ENCODE peak calls at places on chromosomes 2 and 18, in six cellular contexts. One of them, this sample, is unnamed. For H3K36me3, the result is how much of the 10 kb centered on the place peaks cover.

GRCh38 chr2:184938221-184938985 is 340.1 kb downstream of the ZNF804A start:
- DNase-seq in fibroblast of lung: no peak
- DNase-seq in prostate gland: no peak
- DNase-seq in bronchial epithelial cell: no peak
- DNase-seq in HCT116: no peak
- DNase-seq in esophagus squamous epithelium: no peak
- DNase-seq in this sample: no peak

GRCh38 chr2:221372156-221372870 is 199.8 kb downstream of the EPHA4 start:
- DNase-seq in fibroblast of lung: peak
- DNase-seq in prostate gland: no peak
- DNase-seq in bronchial epithelial cell: no peak
- DNase-seq in HCT116: peak
- DNase-seq in esophagus squamous epithelium: no peak
- DNase-seq in this sample: no peak

GRCh38 chr2:159468257-159468656 is 148.1 kb downstream of the BAZ2B start:
- DNase-seq in fibroblast of lung: no peak
- DNase-seq in prostate gland: no peak
- DNase-seq in bronchial epithelial cell: no peak
- DNase-seq in HCT116: no peak
- DNase-seq in esophagus squamous epithelium: no peak
- DNase-seq in this sample: no peak

GRCh38 chr2:104977958-104978357 is 59.9 kb upstream of the MRPS9 start:
- DNase-seq in fibroblast of lung: no peak
- DNase-seq in prostate gland: no peak
- DNase-seq in bronchial epithelial cell: peak
- DNase-seq in HCT116: no peak
- DNase-seq in esophagus squamous epithelium: no peak
- DNase-seq in this sample: no peak

GRCh38 chr2:147663153-147663961 is 181.5 kb upstream of the ACVR2A start:
- DNase-seq in fibroblast of lung: no peak
- DNase-seq in prostate gland: no peak
- DNase-seq in bronchial epithelial cell: no peak
- DNase-seq in HCT116: no peak
- DNase-seq in esophagus squamous epithelium: no peak
- DNase-seq in this sample: no peak

GRCh38 chr2:46978696-46979095 is 63.1 kb upstream of the MCFD2 start:
- DNase-seq in fibroblast of lung: no peak
- DNase-seq in prostate gland: no peak
- DNase-seq in bronchial epithelial cell: no peak
- DNase-seq in HCT116: no peak
- DNase-seq in esophagus squamous epithelium: no peak
- DNase-seq in this sample: no peak

GRCh38 chr18:55779461-55779710 is 191.4 kb upstream of the TCF4 start:
- DNase-seq in fibroblast of lung: no peak
- DNase-seq in prostate gland: peak
- DNase-seq in bronchial epithelial cell: no peak
- DNase-seq in HCT116: no peak
- DNase-seq in esophagus squamous epithelium: no peak
- DNase-seq in this sample: peak

GRCh38 chr2:141957321-141957720 is 173.5 kb downstream of the LRP1B start:
- DNase-seq in fibroblast of lung: no peak
- DNase-seq in prostate gland: no peak
- DNase-seq in bronchial epithelial cell: no peak
- DNase-seq in HCT116: no peak
- DNase-seq in esophagus squamous epithelium: no peak
- DNase-seq in this sample: no peak

GRCh38 chr2:191933307-191934105 is 86.6 kb upstream of the CAVIN2 start:
- DNase-seq in fibroblast of lung: peak
- DNase-seq in prostate gland: no peak
- DNase-seq in bronchial epithelial cell: peak
- DNase-seq in HCT116: no peak
- DNase-seq in esophagus squamous epithelium: no peak
- DNase-seq in this sample: no peak

GRCh38 chr18:24613887-24614286 is 153.4 kb downstream of the HRH4 start:
- DNase-seq in fibroblast of lung: no peak
- DNase-seq in prostate gland: no peak
- DNase-seq in bronchial epithelial cell: no peak
- DNase-seq in HCT116: no peak
- DNase-seq in esophagus squamous epithelium: no peak
- DNase-seq in this sample: no peak

GRCh38 chr18:3340682-3341097 is 78.8 kb downstream of the MYL12B start:
- DNase-seq in fibroblast of lung: no peak
- DNase-seq in prostate gland: no peak
- DNase-seq in bronchial epithelial cell: peak
- DNase-seq in HCT116: no peak
- DNase-seq in esophagus squamous epithelium: no peak
- DNase-seq in this sample: no peak

GRCh38 chr18:36786686-36787085 is 42.1 kb downstream of the TPGS2 start:
- DNase-seq in fibroblast of lung: peak
- DNase-seq in prostate gland: peak
- DNase-seq in bronchial epithelial cell: peak
- DNase-seq in HCT116: no peak
- DNase-seq in esophagus squamous epithelium: no peak
- DNase-seq in this sample: peak

GRCh38 chr2:150261691-150262090 is 225.8 kb downstream of the RND3 start:
- DNase-seq in fibroblast of lung: no peak
- DNase-seq in prostate gland: no peak
- DNase-seq in bronchial epithelial cell: no peak
- DNase-seq in HCT116: no peak
- DNase-seq in esophagus squamous epithelium: no peak
- DNase-seq in this sample: no peak

GRCh38 chr2:42492691-42493467 is 903 bp downstream of the KCNG3 start:
- DNase-seq in fibroblast of lung: peak
- DNase-seq in prostate gland: no peak
- DNase-seq in bronchial epithelial cell: no peak
- DNase-seq in HCT116: no peak
- DNase-seq in esophagus squamous epithelium: no peak
- DNase-seq in this sample: no peak

GRCh38 chr2:115596659-115597375 is 1154.4 kb downstream of the DPP10 start:
- DNase-seq in fibroblast of lung: no peak
- DNase-seq in prostate gland: no peak
- DNase-seq in bronchial epithelial cell: no peak
- DNase-seq in HCT116: no peak
- DNase-seq in esophagus squamous epithelium: no peak
- DNase-seq in this sample: no peak

GRCh38 chr2:60735496-60736250 is 20.4 kb upstream of the PAPOLG start:
- DNase-seq in fibroblast of lung: no peak
- DNase-seq in prostate gland: no peak
- DNase-seq in bronchial epithelial cell: peak
- DNase-seq in HCT116: no peak
- DNase-seq in esophagus squamous epithelium: no peak
- DNase-seq in this sample: peak

GRCh38 chr2:113105047-113105446 is 22.4 kb upstream of the IL1RN start:
- DNase-seq in fibroblast of lung: peak
- DNase-seq in prostate gland: no peak
- DNase-seq in bronchial epithelial cell: peak
- DNase-seq in HCT116: no peak
- DNase-seq in esophagus squamous epithelium: no peak
- DNase-seq in this sample: peak

GRCh38 chr2:180910831-180911665 is 69.4 kb upstream of the UBE2E3 start:
- DNase-seq in fibroblast of lung: peak
- DNase-seq in prostate gland: no peak
- DNase-seq in bronchial epithelial cell: peak
- DNase-seq in HCT116: no peak
- DNase-seq in esophagus squamous epithelium: no peak
- DNase-seq in this sample: peak

GRCh38 chr18:24601624-24602023 is 141.2 kb downstream of the HRH4 start:
- DNase-seq in fibroblast of lung: no peak
- DNase-seq in prostate gland: no peak
- DNase-seq in bronchial epithelial cell: peak
- DNase-seq in HCT116: no peak
- DNase-seq in esophagus squamous epithelium: no peak
- DNase-seq in this sample: no peak

GRCh38 chr2:96636772-96637171 is 1.3 kb downstream of the KANSL3 start:
- DNase-seq in fibroblast of lung: no peak
- DNase-seq in prostate gland: no peak
- DNase-seq in bronchial epithelial cell: no peak
- DNase-seq in HCT116: no peak
- DNase-seq in esophagus squamous epithelium: no peak
- DNase-seq in this sample: peak

GRCh38 chr2:217785544-217786045 is 217.2 kb downstream of the TNS1 start:
- DNase-seq in fibroblast of lung: peak
- DNase-seq in prostate gland: peak
- DNase-seq in bronchial epithelial cell: peak
- DNase-seq in HCT116: peak
- DNase-seq in esophagus squamous epithelium: no peak
- DNase-seq in this sample: peak

GRCh38 chr2:128578406-128579385 is 260.0 kb upstream of the HS6ST1 start:
- DNase-seq in fibroblast of lung: peak
- DNase-seq in prostate gland: peak
- DNase-seq in bronchial epithelial cell: no peak
- DNase-seq in HCT116: no peak
- DNase-seq in esophagus squamous epithelium: no peak
- DNase-seq in this sample: peak

GRCh38 chr2:238423561-238424312 is 3.0 kb upstream of the ASB1 start:
- DNase-seq in fibroblast of lung: peak
- DNase-seq in prostate gland: no peak
- DNase-seq in bronchial epithelial cell: no peak
- DNase-seq in HCT116: no peak
- DNase-seq in esophagus squamous epithelium: no peak
- DNase-seq in this sample: peak

GRCh38 chr18:50338122-50338521 is 36.7 kb upstream of the SKA1 start:
- DNase-seq in fibroblast of lung: no peak
- DNase-seq in prostate gland: no peak
- DNase-seq in bronchial epithelial cell: no peak
- DNase-seq in HCT116: no peak
- DNase-seq in esophagus squamous epithelium: no peak
- DNase-seq in this sample: no peak

GRCh38 chr2:173002751-173003541 is 72.7 kb upstream of the MAP3K20 start:
- DNase-seq in fibroblast of lung: no peak
- DNase-seq in prostate gland: no peak
- DNase-seq in bronchial epithelial cell: peak
- DNase-seq in HCT116: no peak
- DNase-seq in esophagus squamous epithelium: no peak
- DNase-seq in this sample: peak

GRCh38 chr2:240595381-240596079 is 9.0 kb downstream of the CAPN10 start:
- DNase-seq in fibroblast of lung: no peak
- DNase-seq in prostate gland: no peak
- DNase-seq in bronchial epithelial cell: no peak
- DNase-seq in HCT116: no peak
- DNase-seq in esophagus squamous epithelium: no peak
- DNase-seq in this sample: no peak
- H3K36me3 ChIP-seq in fibroblast of lung: under half
- H3K36me3 ChIP-seq in prostate gland: under half
- H3K36me3 ChIP-seq in bronchial epithelial cell: under half
- H3K36me3 ChIP-seq in HCT116: under half
- H3K36me3 ChIP-seq in esophagus squamous epithelium: half or more
- H3K36me3 ChIP-seq in this sample: under half

DNA sequence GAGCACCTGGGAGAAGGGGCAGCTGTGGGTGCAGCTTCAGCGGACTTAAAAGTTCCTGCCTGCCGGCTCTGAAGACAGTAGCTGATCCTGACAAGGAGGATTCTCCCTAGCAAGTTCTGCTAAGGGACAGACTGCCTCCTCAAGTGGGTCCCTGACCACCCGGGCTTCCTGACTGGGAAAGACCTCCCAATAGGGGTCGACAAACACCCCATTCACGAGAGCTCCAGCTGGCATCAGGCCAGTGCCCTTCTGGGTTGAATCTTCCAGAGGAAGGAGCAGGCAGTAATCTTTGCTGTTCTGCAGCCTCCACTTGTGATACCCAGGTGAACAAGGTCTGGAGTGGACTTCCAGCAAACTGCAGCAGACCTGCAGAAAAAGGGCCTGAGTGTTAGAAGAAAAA is 632.9 kb downstream of the CCDC85A start:
- DNase-seq in fibroblast of lung: no peak
- DNase-seq in prostate gland: no peak
- DNase-seq in bronchial epithelial cell: no peak
- DNase-seq in HCT116: no peak
- DNase-seq in esophagus squamous epithelium: no peak
- DNase-seq in this sample: no peak
- H3K36me3 ChIP-seq in fibroblast of lung: under half
- H3K36me3 ChIP-seq in prostate gland: under half
- H3K36me3 ChIP-seq in bronchial epithelial cell: under half
- H3K36me3 ChIP-seq in HCT116: under half
- H3K36me3 ChIP-seq in esophagus squamous epithelium: under half
- H3K36me3 ChIP-seq in this sample: under half

GRCh38 chr18:70645971-70646370 is 357.1 kb downstream of the SOCS6 start:
- DNase-seq in fibroblast of lung: no peak
- DNase-seq in prostate gland: no peak
- DNase-seq in bronchial epithelial cell: no peak
- DNase-seq in HCT116: no peak
- DNase-seq in esophagus squamous epithelium: no peak
- DNase-seq in this sample: no peak
- H3K36me3 ChIP-seq in fibroblast of lung: under half
- H3K36me3 ChIP-seq in prostate gland: under half
- H3K36me3 ChIP-seq in bronchial epithelial cell: under half
- H3K36me3 ChIP-seq in HCT116: under half
- H3K36me3 ChIP-seq in esophagus squamous epithelium: under half
- H3K36me3 ChIP-seq in this sample: under half

DNA sequence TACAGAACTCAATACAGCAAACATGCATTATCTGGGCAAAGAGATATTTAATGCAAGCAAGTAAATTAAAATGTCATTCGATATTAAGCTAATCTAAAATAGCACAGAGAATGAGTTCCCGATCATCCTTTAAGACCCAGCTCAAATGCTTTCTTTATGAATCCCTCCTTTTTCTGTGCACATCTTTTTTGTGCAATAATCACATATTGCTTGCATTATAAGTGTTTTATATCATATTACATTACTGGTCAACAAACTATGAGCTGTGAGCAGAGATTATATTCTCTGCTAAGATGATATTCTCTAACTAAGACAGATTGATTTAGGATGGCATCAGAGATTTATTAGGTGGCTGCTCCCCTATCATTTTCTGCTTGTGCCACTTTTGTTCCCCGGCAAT is 146.1 kb downstream of the ERBB4 start:
- DNase-seq in fibroblast of lung: no peak
- DNase-seq in prostate gland: no peak
- DNase-seq in bronchial epithelial cell: no peak
- DNase-seq in HCT116: no peak
- DNase-seq in esophagus squamous epithelium: no peak
- DNase-seq in this sample: no peak
- H3K36me3 ChIP-seq in fibroblast of lung: under half
- H3K36me3 ChIP-seq in prostate gland: under half
- H3K36me3 ChIP-seq in bronchial epithelial cell: under half
- H3K36me3 ChIP-seq in HCT116: under half
- H3K36me3 ChIP-seq in esophagus squamous epithelium: under half
- H3K36me3 ChIP-seq in this sample: under half

DNA sequence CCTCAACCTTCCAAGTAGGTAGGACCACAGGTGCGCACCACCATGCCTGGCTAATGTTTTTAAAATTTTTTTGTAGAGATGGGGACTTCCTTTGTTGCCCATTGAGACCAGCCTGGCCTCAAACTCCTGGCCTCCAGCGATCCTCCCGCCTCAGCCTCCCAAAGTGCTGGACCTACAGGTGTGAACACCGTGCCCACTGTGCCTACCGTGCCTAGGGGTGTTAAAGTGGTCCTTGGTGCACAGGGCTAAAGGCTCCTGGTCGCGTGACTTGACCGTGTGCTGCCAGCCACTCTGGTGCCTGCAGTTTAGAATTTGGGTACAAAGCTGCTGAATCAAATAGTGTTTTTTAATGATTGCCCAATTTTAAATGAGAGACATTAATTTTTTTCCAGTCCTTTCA is 51.0 kb upstream of the KCNG2 start:
- DNase-seq in fibroblast of lung: no peak
- DNase-seq in prostate gland: no peak
- DNase-seq in bronchial epithelial cell: no peak
- DNase-seq in HCT116: no peak
- DNase-seq in esophagus squamous epithelium: no peak
- DNase-seq in this sample: no peak
- H3K36me3 ChIP-seq in fibroblast of lung: under half
- H3K36me3 ChIP-seq in prostate gland: under half
- H3K36me3 ChIP-seq in bronchial epithelial cell: under half
- H3K36me3 ChIP-seq in HCT116: under half
- H3K36me3 ChIP-seq in esophagus squamous epithelium: half or more
- H3K36me3 ChIP-seq in this sample: under half

This sample was measured in MG63.